ENCODE peak calls at places on chromosomes 1 and 21, in eight cellular contexts. One of them, this sample, is unnamed.

GRCh38 chr1:201269241-201269640 is 14.1 kb upstream of the PKP1 start:
- DNase-seq in KBM-7: no peak
- DNase-seq in Daoy: no peak
- DNase-seq in lung microvascular endothelial cell: no peak
- DNase-seq in heart left ventricle: no peak
- DNase-seq in renal cortical epithelial cell: no peak
- DNase-seq in H9: no peak
- DNase-seq in T-helper 1 cell: no peak
- DNase-seq in this sample: no peak

GRCh38 chr1:241637046-241637590 is 3.1 kb downstream of the CHML start:
- DNase-seq in KBM-7: no peak
- DNase-seq in Daoy: no peak
- DNase-seq in lung microvascular endothelial cell: no peak
- DNase-seq in heart left ventricle: no peak
- DNase-seq in renal cortical epithelial cell: peak
- DNase-seq in H9: no peak
- DNase-seq in T-helper 1 cell: no peak
- DNase-seq in this sample: no peak

GRCh38 chr1:17984510-17985085 is 123.0 kb upstream of the IGSF21 start:
- DNase-seq in KBM-7: peak
- DNase-seq in Daoy: peak
- DNase-seq in lung microvascular endothelial cell: no peak
- DNase-seq in heart left ventricle: no peak
- DNase-seq in renal cortical epithelial cell: no peak
- DNase-seq in H9: peak
- DNase-seq in T-helper 1 cell: no peak
- DNase-seq in this sample: no peak

GRCh38 chr1:223030871-223031270 is 112.2 kb downstream of the TLR5 start:
- DNase-seq in KBM-7: no peak
- DNase-seq in Daoy: no peak
- DNase-seq in lung microvascular endothelial cell: no peak
- DNase-seq in heart left ventricle: no peak
- DNase-seq in renal cortical epithelial cell: no peak
- DNase-seq in H9: no peak
- DNase-seq in T-helper 1 cell: no peak
- DNase-seq in this sample: no peak

GRCh38 chr1:220889333-220889732 is 10.1 kb downstream of the HLX start:
- DNase-seq in KBM-7: no peak
- DNase-seq in Daoy: no peak
- DNase-seq in lung microvascular endothelial cell: no peak
- DNase-seq in heart left ventricle: no peak
- DNase-seq in renal cortical epithelial cell: no peak
- DNase-seq in H9: no peak
- DNase-seq in T-helper 1 cell: no peak
- DNase-seq in this sample: no peak

GRCh38 chr1:221543529-221544120 is 198.3 kb downstream of the DUSP10 start:
- DNase-seq in KBM-7: peak
- DNase-seq in Daoy: peak
- DNase-seq in lung microvascular endothelial cell: peak
- DNase-seq in heart left ventricle: no peak
- DNase-seq in renal cortical epithelial cell: peak
- DNase-seq in H9: no peak
- DNase-seq in T-helper 1 cell: no peak
- DNase-seq in this sample: no peak

GRCh38 chr1:168801032-168801745 is 72.2 kb upstream of the DPT start:
- DNase-seq in KBM-7: no peak
- DNase-seq in Daoy: peak
- DNase-seq in lung microvascular endothelial cell: no peak
- DNase-seq in heart left ventricle: no peak
- DNase-seq in renal cortical epithelial cell: peak
- DNase-seq in H9: no peak
- DNase-seq in T-helper 1 cell: no peak
- DNase-seq in this sample: no peak

GRCh38 chr1:88892146-88892877 is 945 bp upstream of the GTF2B start:
- DNase-seq in KBM-7: peak
- DNase-seq in Daoy: peak
- DNase-seq in lung microvascular endothelial cell: peak
- DNase-seq in heart left ventricle: no peak
- DNase-seq in renal cortical epithelial cell: peak
- DNase-seq in H9: peak
- DNase-seq in T-helper 1 cell: no peak
- DNase-seq in this sample: no peak

GRCh38 chr1:219088778-219089557 is 84.7 kb upstream of the LYPLAL1 start:
- DNase-seq in KBM-7: peak
- DNase-seq in Daoy: peak
- DNase-seq in lung microvascular endothelial cell: peak
- DNase-seq in heart left ventricle: peak
- DNase-seq in renal cortical epithelial cell: peak
- DNase-seq in H9: no peak
- DNase-seq in T-helper 1 cell: no peak
- DNase-seq in this sample: no peak

GRCh38 chr1:3707939-3708328 is 44.3 kb upstream of the CCDC27 start:
- DNase-seq in KBM-7: no peak
- DNase-seq in Daoy: no peak
- DNase-seq in lung microvascular endothelial cell: no peak
- DNase-seq in heart left ventricle: no peak
- DNase-seq in renal cortical epithelial cell: no peak
- DNase-seq in H9: no peak
- DNase-seq in T-helper 1 cell: no peak
- DNase-seq in this sample: no peak

GRCh38 chr21:35628331-35628730 is 432.0 kb downstream of the SETD4 start:
- DNase-seq in KBM-7: no peak
- DNase-seq in Daoy: peak
- DNase-seq in lung microvascular endothelial cell: no peak
- DNase-seq in heart left ventricle: no peak
- DNase-seq in renal cortical epithelial cell: no peak
- DNase-seq in H9: no peak
- DNase-seq in T-helper 1 cell: no peak
- DNase-seq in this sample: no peak

GRCh38 chr21:18170221-18170620 is 74.4 kb upstream of the CHODL start:
- DNase-seq in KBM-7: no peak
- DNase-seq in Daoy: no peak
- DNase-seq in lung microvascular endothelial cell: no peak
- DNase-seq in heart left ventricle: no peak
- DNase-seq in renal cortical epithelial cell: no peak
- DNase-seq in H9: no peak
- DNase-seq in T-helper 1 cell: no peak
- DNase-seq in this sample: no peak

GRCh38 chr1:61674221-61674620 is 50.7 kb downstream of the TM2D1 start:
- DNase-seq in KBM-7: no peak
- DNase-seq in Daoy: no peak
- DNase-seq in lung microvascular endothelial cell: no peak
- DNase-seq in heart left ventricle: no peak
- DNase-seq in renal cortical epithelial cell: peak
- DNase-seq in H9: no peak
- DNase-seq in T-helper 1 cell: no peak
- DNase-seq in this sample: no peak

GRCh38 chr1:156468693-156469345 is 31.8 kb downstream of the MEF2D start:
- DNase-seq in KBM-7: no peak
- DNase-seq in Daoy: no peak
- DNase-seq in lung microvascular endothelial cell: no peak
- DNase-seq in heart left ventricle: no peak
- DNase-seq in renal cortical epithelial cell: no peak
- DNase-seq in H9: no peak
- DNase-seq in T-helper 1 cell: no peak
- DNase-seq in this sample: no peak

GRCh38 chr1:203196371-203196770 is 9.9 kb upstream of the CHI3L1 start:
- DNase-seq in KBM-7: no peak
- DNase-seq in Daoy: no peak
- DNase-seq in lung microvascular endothelial cell: no peak
- DNase-seq in heart left ventricle: no peak
- DNase-seq in renal cortical epithelial cell: peak
- DNase-seq in H9: peak
- DNase-seq in T-helper 1 cell: no peak
- DNase-seq in this sample: no peak

GRCh38 chr1:210233495-210234253 is 1.1 kb downstream of the SERTAD4 start:
- DNase-seq in KBM-7: peak
- DNase-seq in Daoy: peak
- DNase-seq in lung microvascular endothelial cell: peak
- DNase-seq in heart left ventricle: peak
- DNase-seq in renal cortical epithelial cell: peak
- DNase-seq in H9: peak
- DNase-seq in T-helper 1 cell: no peak
- DNase-seq in this sample: peak

GRCh38 chr1:71049951-71050598 is 2.5 kb upstream of the PTGER3 start:
- DNase-seq in KBM-7: peak
- DNase-seq in Daoy: peak
- DNase-seq in lung microvascular endothelial cell: peak
- DNase-seq in heart left ventricle: no peak
- DNase-seq in renal cortical epithelial cell: peak
- DNase-seq in H9: no peak
- DNase-seq in T-helper 1 cell: no peak
- DNase-seq in this sample: peak

GRCh38 chr1:32361674-32362473 is 411 bp downstream of the FAM229A start:
- DNase-seq in KBM-7: no peak
- DNase-seq in Daoy: peak
- DNase-seq in lung microvascular endothelial cell: peak
- DNase-seq in heart left ventricle: peak
- DNase-seq in renal cortical epithelial cell: no peak
- DNase-seq in H9: peak
- DNase-seq in T-helper 1 cell: peak
- DNase-seq in this sample: no peak

GRCh38 chr1:207049974-207050391 is 1.0 kb downstream of the YOD1 start:
- DNase-seq in KBM-7: peak
- DNase-seq in Daoy: peak
- DNase-seq in lung microvascular endothelial cell: peak
- DNase-seq in heart left ventricle: no peak
- DNase-seq in renal cortical epithelial cell: peak
- DNase-seq in H9: no peak
- DNase-seq in T-helper 1 cell: peak
- DNase-seq in this sample: no peak

GRCh38 chr1:12016182-12016581 is 3.1 kb upstream of the MIIP start:
- DNase-seq in KBM-7: no peak
- DNase-seq in Daoy: no peak
- DNase-seq in lung microvascular endothelial cell: no peak
- DNase-seq in heart left ventricle: no peak
- DNase-seq in renal cortical epithelial cell: peak
- DNase-seq in H9: no peak
- DNase-seq in T-helper 1 cell: no peak
- DNase-seq in this sample: no peak

GRCh38 chr1:182080955-182081582 is 19.6 kb upstream of the ZNF648 start:
- DNase-seq in KBM-7: peak
- DNase-seq in Daoy: peak
- DNase-seq in lung microvascular endothelial cell: peak
- DNase-seq in heart left ventricle: no peak
- DNase-seq in renal cortical epithelial cell: peak
- DNase-seq in H9: peak
- DNase-seq in T-helper 1 cell: no peak
- DNase-seq in this sample: no peak

GRCh38 chr1:58754056-58754613 is 29.7 kb downstream of the JUN start:
- DNase-seq in KBM-7: no peak
- DNase-seq in Daoy: peak
- DNase-seq in lung microvascular endothelial cell: no peak
- DNase-seq in heart left ventricle: no peak
- DNase-seq in renal cortical epithelial cell: no peak
- DNase-seq in H9: no peak
- DNase-seq in T-helper 1 cell: no peak
- DNase-seq in this sample: no peak

GRCh38 chr1:237789619-237790018 is 101.1 kb downstream of the ZP4 start:
- DNase-seq in KBM-7: no peak
- DNase-seq in Daoy: peak
- DNase-seq in lung microvascular endothelial cell: no peak
- DNase-seq in heart left ventricle: no peak
- DNase-seq in renal cortical epithelial cell: peak
- DNase-seq in H9: no peak
- DNase-seq in T-helper 1 cell: no peak
- DNase-seq in this sample: no peak

This sample was measured in glomerular endothelial cell.